ENCODE peak calls at places on chromosomes 11 and 22, in ten cellular contexts. One of them, this sample, is unnamed.

GRCh38 chr22:37416806-37417205 is 10.5 kb downstream of the ELFN2 start:
- DNase-seq in epithelial cell of esophagus: no peak
- DNase-seq in GM12865: peak; percentile 20
- DNase-seq in endothelial cell: no peak
- DNase-seq in hepatocyte: no peak
- DNase-seq in foreskin fibroblast: peak; percentile 21
- DNase-seq in left ventricle myocardium inferior: no peak
- DNase-seq in neural crest cell: peak; percentile 50
- DNase-seq in heart right ventricle: no peak
- DNase-seq in PC-9: peak; percentile 35
- DNase-seq in this sample: no peak

GRCh38 chr22:48335442-48336139 is 1492.1 kb downstream of the BRD1 start:
- DNase-seq in epithelial cell of esophagus: no peak
- DNase-seq in GM12865: no peak
- DNase-seq in endothelial cell: no peak
- DNase-seq in hepatocyte: peak; percentile 34
- DNase-seq in foreskin fibroblast: no peak
- DNase-seq in left ventricle myocardium inferior: no peak
- DNase-seq in neural crest cell: no peak
- DNase-seq in heart right ventricle: no peak
- DNase-seq in PC-9: no peak
- DNase-seq in this sample: no peak

GRCh38 chr11:113729456-113729855 is 23.3 kb upstream of the TMPRSS5 start:
- DNase-seq in epithelial cell of esophagus: peak; percentile 68
- DNase-seq in GM12865: no peak
- DNase-seq in endothelial cell: no peak
- DNase-seq in hepatocyte: no peak
- DNase-seq in foreskin fibroblast: peak; percentile 19
- DNase-seq in left ventricle myocardium inferior: no peak
- DNase-seq in neural crest cell: no peak
- DNase-seq in heart right ventricle: no peak
- DNase-seq in PC-9: no peak
- DNase-seq in this sample: no peak

GRCh38 chr11:27081056-27081455 is 40.4 kb downstream of the BBOX1 start:
- DNase-seq in epithelial cell of esophagus: peak; percentile 78
- DNase-seq in GM12865: no peak
- DNase-seq in endothelial cell: no peak
- DNase-seq in hepatocyte: no peak
- DNase-seq in foreskin fibroblast: peak; percentile 70
- DNase-seq in left ventricle myocardium inferior: no peak
- DNase-seq in neural crest cell: no peak
- DNase-seq in heart right ventricle: no peak
- DNase-seq in PC-9: no peak
- DNase-seq in this sample: peak; percentile 51

GRCh38 chr11:92130432-92130831 is 94.2 kb upstream of the FAT3 start:
- DNase-seq in epithelial cell of esophagus: peak; percentile 74
- DNase-seq in GM12865: no peak
- DNase-seq in endothelial cell: no peak
- DNase-seq in hepatocyte: no peak
- DNase-seq in foreskin fibroblast: no peak
- DNase-seq in left ventricle myocardium inferior: no peak
- DNase-seq in neural crest cell: no peak
- DNase-seq in heart right ventricle: no peak
- DNase-seq in PC-9: no peak
- DNase-seq in this sample: peak; percentile 40

GRCh38 chr11:79564288-79564925 is 123.6 kb upstream of the TENM4 start:
- DNase-seq in epithelial cell of esophagus: peak; percentile 35
- DNase-seq in GM12865: no peak
- DNase-seq in endothelial cell: no peak
- DNase-seq in hepatocyte: no peak
- DNase-seq in foreskin fibroblast: no peak
- DNase-seq in left ventricle myocardium inferior: no peak
- DNase-seq in neural crest cell: no peak
- DNase-seq in heart right ventricle: no peak
- DNase-seq in PC-9: no peak
- DNase-seq in this sample: no peak

GRCh38 chr11:1126491-1126926 is 31.2 kb upstream of the MUC5AC start:
- DNase-seq in epithelial cell of esophagus: no peak
- DNase-seq in GM12865: no peak
- DNase-seq in endothelial cell: peak; percentile 2
- DNase-seq in hepatocyte: no peak
- DNase-seq in foreskin fibroblast: no peak
- DNase-seq in left ventricle myocardium inferior: no peak
- DNase-seq in neural crest cell: no peak
- DNase-seq in heart right ventricle: no peak
- DNase-seq in PC-9: no peak
- DNase-seq in this sample: no peak

GRCh38 chr22:50272103-50272782 is 2.1 kb upstream of the MAPK11 start:
- DNase-seq in epithelial cell of esophagus: no peak
- DNase-seq in GM12865: no peak
- DNase-seq in endothelial cell: no peak
- DNase-seq in hepatocyte: no peak
- DNase-seq in foreskin fibroblast: peak; percentile 33
- DNase-seq in left ventricle myocardium inferior: no peak
- DNase-seq in neural crest cell: no peak
- DNase-seq in heart right ventricle: no peak
- DNase-seq in PC-9: no peak
- DNase-seq in this sample: no peak

GRCh38 chr11:11977206-11977938 is 31.1 kb downstream of the DKK3 start:
- DNase-seq in epithelial cell of esophagus: peak; percentile 87
- DNase-seq in GM12865: no peak
- DNase-seq in endothelial cell: peak; percentile 25
- DNase-seq in hepatocyte: peak; percentile 64
- DNase-seq in foreskin fibroblast: peak; percentile 95
- DNase-seq in left ventricle myocardium inferior: peak; percentile 71
- DNase-seq in neural crest cell: no peak
- DNase-seq in heart right ventricle: peak; percentile 71
- DNase-seq in PC-9: peak; percentile 49
- DNase-seq in this sample: peak; percentile 93

GRCh38 chr22:46335201-46336118 is at the start of gene TRMU:
- DNase-seq in epithelial cell of esophagus: peak; percentile 89
- DNase-seq in GM12865: peak; percentile 95
- DNase-seq in endothelial cell: peak; percentile 81
- DNase-seq in hepatocyte: peak; percentile 93
- DNase-seq in foreskin fibroblast: peak; percentile 96
- DNase-seq in left ventricle myocardium inferior: peak; percentile 90
- DNase-seq in neural crest cell: peak; percentile 74
- DNase-seq in heart right ventricle: peak; percentile 91
- DNase-seq in PC-9: peak; percentile 80
- DNase-seq in this sample: peak; percentile 83

GRCh38 chr11:67053896-67054850 is 2.5 kb upstream of the RHOD start:
- DNase-seq in epithelial cell of esophagus: peak; percentile 77
- DNase-seq in GM12865: peak; percentile 57
- DNase-seq in endothelial cell: peak; percentile 63
- DNase-seq in hepatocyte: peak; percentile 87
- DNase-seq in foreskin fibroblast: peak; percentile 74
- DNase-seq in left ventricle myocardium inferior: no peak
- DNase-seq in neural crest cell: peak; percentile 53
- DNase-seq in heart right ventricle: peak; percentile 47
- DNase-seq in PC-9: peak; percentile 77
- DNase-seq in this sample: peak; percentile 59
- TF ChIP-seq CTCF in epithelial cell of esophagus: peak; percentile 95
- TF ChIP-seq CTCF in GM12865: peak; percentile 83
- TF ChIP-seq CTCF in endothelial cell: peak; percentile 52
- TF ChIP-seq CTCF in hepatocyte: peak; percentile 86
- TF ChIP-seq CTCF in foreskin fibroblast: peak; percentile 88
- TF ChIP-seq CTCF in left ventricle myocardium inferior: peak; percentile 74
- TF ChIP-seq CTCF in neural crest cell: peak; percentile 76
- TF ChIP-seq CTCF in heart right ventricle: peak; percentile 65
- TF ChIP-seq CTCF in PC-9: peak; percentile 86
- TF ChIP-seq CTCF in this sample: peak; percentile 86

GRCh38 chr11:45021001-45021400 is 70.3 kb upstream of the TP53I11 start:
- DNase-seq in epithelial cell of esophagus: no peak
- DNase-seq in GM12865: no peak
- DNase-seq in endothelial cell: no peak
- DNase-seq in hepatocyte: no peak
- DNase-seq in foreskin fibroblast: no peak
- DNase-seq in left ventricle myocardium inferior: no peak
- DNase-seq in neural crest cell: no peak
- DNase-seq in heart right ventricle: no peak
- DNase-seq in PC-9: no peak
- DNase-seq in this sample: no peak

GRCh38 chr11:45022294-45023064 is 71.8 kb upstream of the TP53I11 start:
- DNase-seq in epithelial cell of esophagus: no peak
- DNase-seq in GM12865: no peak
- DNase-seq in endothelial cell: no peak
- DNase-seq in hepatocyte: no peak
- DNase-seq in foreskin fibroblast: peak; percentile 18
- DNase-seq in left ventricle myocardium inferior: no peak
- DNase-seq in neural crest cell: no peak
- DNase-seq in heart right ventricle: no peak
- DNase-seq in PC-9: no peak
- DNase-seq in this sample: peak; percentile 70

GRCh38 chr11:45021692-45022130 is 71.0 kb upstream of the TP53I11 start:
- DNase-seq in epithelial cell of esophagus: no peak
- DNase-seq in GM12865: no peak
- DNase-seq in endothelial cell: no peak
- DNase-seq in hepatocyte: peak; percentile 52
- DNase-seq in foreskin fibroblast: peak; percentile 19
- DNase-seq in left ventricle myocardium inferior: peak; percentile 84
- DNase-seq in neural crest cell: no peak
- DNase-seq in heart right ventricle: peak; percentile 83
- DNase-seq in PC-9: no peak
- DNase-seq in this sample: peak; percentile 90

GRCh38 chr11:45023065-45023365 is 72.3 kb upstream of the TP53I11 start:
- DNase-seq in epithelial cell of esophagus: no peak
- DNase-seq in GM12865: no peak
- DNase-seq in endothelial cell: no peak
- DNase-seq in hepatocyte: no peak
- DNase-seq in foreskin fibroblast: no peak
- DNase-seq in left ventricle myocardium inferior: no peak
- DNase-seq in neural crest cell: no peak
- DNase-seq in heart right ventricle: no peak
- DNase-seq in PC-9: no peak
- DNase-seq in this sample: no peak

GRCh38 chr11:45017329-45017728 is 66.6 kb upstream of the TP53I11 start:
- DNase-seq in epithelial cell of esophagus: no peak
- DNase-seq in GM12865: no peak
- DNase-seq in endothelial cell: peak; percentile 29
- DNase-seq in hepatocyte: no peak
- DNase-seq in foreskin fibroblast: no peak
- DNase-seq in left ventricle myocardium inferior: no peak
- DNase-seq in neural crest cell: no peak
- DNase-seq in heart right ventricle: no peak
- DNase-seq in PC-9: no peak
- DNase-seq in this sample: no peak
- TF ChIP-seq CTCF in epithelial cell of esophagus: no peak
- TF ChIP-seq CTCF in GM12865: no peak
- TF ChIP-seq CTCF in endothelial cell: peak; percentile 34
- TF ChIP-seq CTCF in hepatocyte: no peak
- TF ChIP-seq CTCF in foreskin fibroblast: no peak
- TF ChIP-seq CTCF in left ventricle myocardium inferior: no peak
- TF ChIP-seq CTCF in neural crest cell: no peak
- TF ChIP-seq CTCF in heart right ventricle: no peak
- TF ChIP-seq CTCF in PC-9: peak; percentile 25
- TF ChIP-seq CTCF in this sample: no peak

DNA sequence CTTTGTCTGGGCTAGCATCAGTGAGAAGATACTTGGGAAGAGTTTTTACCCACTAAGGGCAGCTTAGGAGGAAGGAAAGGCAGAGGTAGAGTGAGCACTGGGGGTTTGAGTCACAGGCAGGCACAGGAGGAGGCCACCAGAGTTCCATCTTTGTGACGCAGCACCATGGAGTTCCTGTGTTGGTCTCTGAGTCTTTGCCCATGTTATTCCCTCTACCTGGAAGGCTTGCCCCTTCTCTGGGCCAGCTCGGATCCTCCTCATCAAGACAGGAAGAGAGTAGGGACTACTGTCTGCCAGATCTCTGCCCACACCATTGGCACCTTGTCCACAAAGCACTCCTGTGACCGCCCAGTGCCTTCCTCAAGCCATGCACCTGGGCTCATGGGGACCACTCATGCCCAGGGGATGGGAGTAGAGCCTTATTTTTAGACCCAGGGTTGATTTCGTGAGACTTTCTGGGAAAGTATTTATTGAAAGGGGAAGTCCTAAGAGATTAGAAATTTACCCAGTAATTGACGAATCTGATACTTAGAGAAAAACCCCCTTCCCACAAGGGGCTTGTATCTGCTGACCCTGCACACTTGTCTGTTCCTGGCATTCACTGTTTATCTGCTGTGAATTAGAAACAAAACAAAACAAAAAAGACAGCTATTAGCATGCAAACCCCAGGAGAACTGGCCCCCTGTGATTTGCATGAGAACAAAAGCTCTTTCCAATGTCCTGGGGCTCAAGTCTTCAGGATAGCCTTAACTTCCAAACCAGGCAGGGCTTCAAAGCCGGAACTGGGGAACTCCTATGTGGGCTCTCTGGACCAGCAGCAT is 35.9 kb upstream of the MYEOV start:
- DNase-seq in epithelial cell of esophagus: no peak
- DNase-seq in GM12865: peak; percentile 56
- DNase-seq in endothelial cell: no peak
- DNase-seq in hepatocyte: no peak
- DNase-seq in foreskin fibroblast: no peak
- DNase-seq in left ventricle myocardium inferior: no peak
- DNase-seq in neural crest cell: no peak
- DNase-seq in heart right ventricle: no peak
- DNase-seq in PC-9: no peak
- DNase-seq in this sample: no peak
- TF ChIP-seq CTCF in epithelial cell of esophagus: no peak
- TF ChIP-seq CTCF in GM12865: no peak
- TF ChIP-seq CTCF in endothelial cell: no peak
- TF ChIP-seq CTCF in hepatocyte: no peak
- TF ChIP-seq CTCF in foreskin fibroblast: no peak
- TF ChIP-seq CTCF in left ventricle myocardium inferior: no peak
- TF ChIP-seq CTCF in neural crest cell: no peak
- TF ChIP-seq CTCF in heart right ventricle: no peak
- TF ChIP-seq CTCF in PC-9: no peak
- TF ChIP-seq CTCF in this sample: no peak

DNA sequence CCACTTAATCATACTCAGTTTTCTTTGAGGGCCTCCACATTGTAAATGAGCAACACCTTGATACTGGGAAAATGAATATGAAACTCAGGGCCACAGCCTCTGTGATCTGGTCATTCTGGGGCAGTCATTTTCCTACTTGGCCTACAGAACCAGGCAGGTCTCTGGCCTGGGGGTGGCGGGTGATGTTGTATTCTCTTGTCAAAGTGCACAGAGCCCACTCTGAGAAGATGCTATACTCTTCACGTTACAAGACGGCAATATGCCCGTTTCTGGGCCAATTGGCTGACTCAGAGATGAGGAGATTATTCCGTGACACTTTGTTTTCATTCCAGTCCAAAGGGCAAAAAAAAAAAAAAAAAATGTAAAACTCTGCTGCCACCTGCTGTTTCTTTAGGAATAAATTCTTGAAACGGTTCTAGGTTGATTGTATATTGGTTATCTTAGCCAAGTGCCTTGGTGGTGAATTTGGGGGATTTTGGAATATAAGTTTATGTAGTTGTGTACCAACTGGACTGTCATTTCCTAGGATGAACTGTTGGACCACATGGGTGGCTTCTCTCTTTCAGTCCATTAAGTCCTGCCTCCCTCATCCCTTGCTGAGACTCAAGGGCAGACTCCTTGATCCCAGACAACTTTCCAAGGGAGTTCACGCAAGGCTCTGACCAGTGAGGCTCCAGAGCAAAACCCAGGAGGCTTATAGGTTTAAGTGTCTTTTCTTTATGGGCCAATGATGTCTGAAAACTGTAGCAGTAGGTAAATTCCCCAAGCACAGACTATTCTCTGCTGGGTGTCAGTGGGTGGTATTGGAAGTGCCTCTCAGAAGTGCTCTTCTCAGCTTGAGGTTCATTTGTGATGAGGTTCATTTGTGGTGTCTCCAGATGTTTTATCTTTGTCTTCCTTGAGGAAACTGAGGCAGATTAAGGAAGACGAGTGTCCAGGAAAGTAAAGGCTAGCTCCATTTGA is 18.2 kb downstream of the ADM start:
- DNase-seq in epithelial cell of esophagus: peak; percentile 83
- DNase-seq in GM12865: peak; percentile 54
- DNase-seq in endothelial cell: peak; percentile 10
- DNase-seq in hepatocyte: peak; percentile 85
- DNase-seq in foreskin fibroblast: peak; percentile 92
- DNase-seq in left ventricle myocardium inferior: peak; percentile 24
- DNase-seq in neural crest cell: no peak
- DNase-seq in heart right ventricle: no peak
- DNase-seq in PC-9: peak; percentile 42
- DNase-seq in this sample: peak; percentile 94
- TF ChIP-seq CTCF in epithelial cell of esophagus: peak; percentile 33
- TF ChIP-seq CTCF in GM12865: peak; percentile 32
- TF ChIP-seq CTCF in endothelial cell: peak; percentile 57
- TF ChIP-seq CTCF in hepatocyte: peak; percentile 76
- TF ChIP-seq CTCF in foreskin fibroblast: peak; percentile 30
- TF ChIP-seq CTCF in left ventricle myocardium inferior: peak; percentile 64
- TF ChIP-seq CTCF in neural crest cell: peak; percentile 72
- TF ChIP-seq CTCF in heart right ventricle: peak; percentile 53
- TF ChIP-seq CTCF in PC-9: peak; percentile 58
- TF ChIP-seq CTCF in this sample: peak; percentile 33

This sample was measured in fibroblast of the aortic adventitia.